ENCODE peak calls at places on chromosomes 5 and 9, in ten cellular contexts. P, T, L, K, O, C, Y, Z, F and J are unnamed samples.

GRCh38 chr5:59133801-59134261 is 551.0 kb downstream of the RAB3C start:
- DNase-seq in L (no peak), C (peak), Y (peak), K (no peak), O (no peak), Z (no peak), P (no peak), F (peak), T (peak), J (peak)

GRCh38 chr5:43007911-43008368 is 32.2 kb downstream of the ANXA2R start:
- DNase-seq in T (peak), C (peak), O (peak), Y (peak), P (peak), L (peak), K (peak), F (peak), Z (peak), J (peak)

GRCh38 chr5:31935702-31936347 is 238.3 kb downstream of the GOLPH3 start:
- DNase-seq in C (no peak), T (no peak), O (no peak), Y (no peak), P (no peak), Z (peak), L (no peak), F (peak), K (no peak), J (no peak)

GRCh38 chr5:58582411-58583393 is at the start of gene RAB3C:
- DNase-seq in C (peak), T (peak), Z (peak), L (no peak), Y (peak), O (peak), K (peak), P (peak), F (peak), J (peak)

GRCh38 chr5:68074048-68074632 is 141.4 kb upstream of the PIK3R1 start:
- DNase-seq in Z (no peak), O (no peak), F (no peak), L (no peak), C (no peak), K (no peak), T (no peak), P (no peak), Y (no peak), J (no peak)

GRCh38 chr5:50595199-50595598 is 71.2 kb upstream of the PARP8 start:
- DNase-seq in T (no peak), Z (no peak), O (no peak), C (peak), F (peak), Y (peak), L (no peak), K (no peak), P (no peak), J (no peak)

GRCh38 chr9:126147620-126148522 is 178.8 kb upstream of the MVB12B start:
- DNase-seq in Z (no peak), T (no peak), K (no peak), L (no peak), Y (no peak), C (no peak), O (peak), F (no peak), P (no peak), J (no peak)

GRCh38 chr5:76641514-76642120 is 18.4 kb upstream of the F2RL2 start:
- DNase-seq in O (no peak), T (peak), P (peak), L (peak), C (peak), K (peak), Y (peak), Z (peak), F (peak), J (peak)

GRCh38 chr9:70340572-70340971 is 73.9 kb downstream of the KLF9 start:
- DNase-seq in L (no peak), T (peak), K (peak), Z (no peak), O (no peak), F (peak), C (peak), P (no peak), Y (peak), J (peak)

GRCh38 chr5:38265546-38266179 is 7.3 kb downstream of the EGFLAM start:
- DNase-seq in K (no peak), F (peak), Y (peak), O (no peak), L (no peak), P (peak), T (peak), C (peak), Z (peak), J (peak)

GRCh38 chr5:81208904-81209303 is 24.2 kb upstream of the CKMT2 start:
- DNase-seq in L (no peak), O (no peak), F (peak), C (no peak), P (no peak), K (no peak), Y (no peak), Z (no peak), T (no peak), J (no peak)

GRCh38 chr5:112738180-112738560 is 485 bp downstream of the APC start:
- DNase-seq in C (no peak), L (no peak), T (no peak), P (no peak), Z (peak), O (no peak), Y (peak), F (peak), K (no peak), J (no peak)

GRCh38 chr5:170752257-170753215 is 31.0 kb upstream of the GABRP start:
- DNase-seq in T (no peak), C (no peak), K (no peak), P (no peak), F (no peak), L (no peak), O (no peak), Y (no peak), Z (no peak), J (no peak)

GRCh38 chr9:135448570-135449180 is 30.9 kb upstream of the PPP1R26 start:
- DNase-seq in Z (no peak), T (no peak), O (no peak), K (no peak), Y (no peak), P (no peak), C (no peak), L (no peak), F (peak), J (no peak)

GRCh38 chr9:108001219-108001618 is 511.6 kb upstream of the KLF4 start:
- DNase-seq in F (no peak), O (no peak), T (no peak), L (no peak), P (no peak), Z (no peak), K (no peak), C (no peak), Y (no peak), J (no peak)

GRCh38 chr5:82104872-82105271 is 133.0 kb downstream of the ATG10 start:
- DNase-seq in C (no peak), Y (no peak), L (no peak), P (no peak), Z (no peak), O (no peak), T (no peak), F (no peak), K (peak), J (no peak)

GRCh38 chr5:76983468-76983867 is 30.6 kb downstream of the CRHBP start:
- DNase-seq in C (peak), P (no peak), Y (peak), K (no peak), Z (no peak), F (peak), L (no peak), T (no peak), O (no peak), J (no peak)

GRCh38 chr5:164498393-164498792 is 993.0 kb downstream of the MAT2B start:
- DNase-seq in L (no peak), Z (peak), P (no peak), O (no peak), Y (no peak), T (no peak), K (no peak), C (no peak), F (no peak), J (no peak)

GRCh38 chr5:156543348-156543747 is 216.4 kb downstream of the SGCD start:
- DNase-seq in P (no peak), L (no peak), Y (no peak), C (no peak), K (no peak), F (no peak), Z (no peak), O (no peak), T (no peak), J (no peak)

GRCh38 chr9:112487008-112487798 is 576 bp downstream of the KIAA1958 start:
- DNase-seq in P (peak), L (peak), K (peak), Z (no peak), T (peak), F (peak), O (peak), Y (peak), C (peak), J (peak)